ENCODE peak calls at places on chromosomes 7 and 10, in seven cellular contexts. N, S, J, F, Q, U and Z are unnamed samples.

GRCh38 chr7:94286111-94286510 is 108.6 kb upstream of the COL1A2 start:
- DNase-seq in Q (no peak), S (no peak), N (no peak), J (no peak), F (no peak), U (no peak), Z (no peak)

GRCh38 chr7:83150310-83150709 is 12.4 kb downstream of the PCLO start:
- DNase-seq in N (no peak), J (no peak), U (no peak), S (no peak), F (no peak), Q (no peak), Z (no peak)

GRCh38 chr10:15262036-15262713 is 93.7 kb upstream of the NMT2 start:
- DNase-seq in F (no peak), S (peak; percentile 43), U (no peak), N (no peak), J (no peak), Q (peak; percentile 28), Z (no peak)

GRCh38 chr7:24812313-24812945 is 55.2 kb upstream of the GSDME start:
- DNase-seq in N (no peak), S (peak; percentile 67), J (no peak), F (peak; percentile 66), Q (peak; percentile 46), U (peak; percentile 72), Z (no peak)

GRCh38 chr7:27177795-27178320 is 3.7 kb upstream of the HOXA10 start:
- DNase-seq in U (no peak), Q (no peak), S (no peak), F (no peak), N (no peak), J (no peak), Z (no peak)

GRCh38 chr10:131979821-131980270 is 1.9 kb downstream of the BNIP3 start:
- DNase-seq in N (no peak), F (peak; percentile 26), S (peak; percentile 56), J (no peak), Q (peak; percentile 51), U (no peak), Z (no peak)

GRCh38 chr10:14560794-14561765 is 213.6 kb downstream of the FAM107B start:
- DNase-seq in S (no peak), N (no peak), Q (no peak), F (no peak), U (no peak), J (no peak), Z (no peak)

GRCh38 chr10:83562381-83562780 is 576.9 kb upstream of the GHITM start:
- DNase-seq in S (no peak), N (no peak), U (no peak), Q (no peak), J (no peak), F (no peak), Z (no peak)

GRCh38 chr7:139811106-139811505 is 18.0 kb upstream of the TBXAS1 start:
- DNase-seq in S (no peak), U (no peak), N (no peak), Q (no peak), J (no peak), F (no peak), Z (no peak)

GRCh38 chr7:91771394-91771793 is 109.1 kb downstream of the MTERF1 start:
- DNase-seq in Q (no peak), N (no peak), F (no peak), U (no peak), S (no peak), J (no peak), Z (no peak)

GRCh38 chr10:58436071-58436470 is 50.9 kb downstream of the TFAM start:
- DNase-seq in F (no peak), J (no peak), S (no peak), U (no peak), Q (no peak), N (no peak), Z (no peak)

GRCh38 chr10:71911296-71911954 is 52.8 kb upstream of the CHST3 start:
- DNase-seq in Q (no peak), F (no peak), S (no peak), U (no peak), J (no peak), N (no peak), Z (no peak)

GRCh38 chr10:48363617-48364355 is 57.3 kb downstream of the MAPK8 start:
- DNase-seq in S (peak; percentile 30), F (peak; percentile 54), U (no peak), J (peak; percentile 51), Q (peak; percentile 70), N (no peak), Z (peak; percentile 3)

GRCh38 chr7:110962826-110963225 is 128.1 kb upstream of the LRRN3 start:
- DNase-seq in S (no peak), Q (no peak), F (no peak), N (no peak), U (no peak), J (no peak), Z (no peak)

GRCh38 chr7:134502463-134502862 is 24.9 kb upstream of the AKR1B10 start:
- DNase-seq in Q (no peak), F (no peak), S (no peak), U (no peak), J (no peak), N (no peak), Z (no peak)

GRCh38 chr7:107078517-107078966 is 34.0 kb downstream of the PRKAR2B start:
- DNase-seq in N (no peak), Q (no peak), S (peak; percentile 53), J (no peak), F (peak; percentile 49), U (no peak), Z (no peak)

GRCh38 chr7:115297651-115298050 is 375.8 kb downstream of the MDFIC start:
- DNase-seq in U (no peak), J (no peak), S (no peak), F (no peak), N (no peak), Q (no peak), Z (no peak)

GRCh38 chr10:62096534-62096933 is 172.1 kb downstream of the RTKN2 start:
- DNase-seq in S (no peak), N (no peak), F (no peak), Q (no peak), J (no peak), U (no peak), Z (no peak)

GRCh38 chr10:33982995-33983394 is 648.5 kb upstream of the NRP1 start:
- DNase-seq in Q (no peak), N (no peak), J (no peak), F (no peak), S (no peak), U (no peak), Z (no peak)

GRCh38 chr10:43047288-43047970 is 29.4 kb upstream of the RET start:
- DNase-seq in U (no peak), F (no peak), N (no peak), S (peak; percentile 32), J (no peak), Q (no peak), Z (no peak)

GRCh38 chr7:13047061-13047460 is 359.6 kb downstream of the ARL4A start:
- DNase-seq in N (no peak), J (no peak), Q (no peak), U (no peak), S (no peak), F (no peak), Z (no peak)

GRCh38 chr10:99912057-99912456 is 97.7 kb downstream of the DNMBP start:
- DNase-seq in F (no peak), Q (no peak), J (no peak), S (no peak), N (no peak), U (no peak), Z (no peak)

GRCh38 chr10:116691079-116691398 is 51.3 kb downstream of the HSPA12A start:
- DNase-seq in N (no peak), F (no peak), S (no peak), J (no peak), U (no peak), Q (no peak), Z (no peak)

GRCh38 chr10:106971411-106971831 is 193.1 kb downstream of the SORCS1 start:
- DNase-seq in Q (no peak), U (no peak), F (no peak), J (no peak), S (no peak), N (no peak), Z (no peak)

GRCh38 chr7:105794741-105795729 is 81.4 kb downstream of the ATXN7L1 start:
- DNase-seq in Q (no peak), S (no peak), U (no peak), N (no peak), F (no peak), J (no peak), Z (no peak)

DNA sequence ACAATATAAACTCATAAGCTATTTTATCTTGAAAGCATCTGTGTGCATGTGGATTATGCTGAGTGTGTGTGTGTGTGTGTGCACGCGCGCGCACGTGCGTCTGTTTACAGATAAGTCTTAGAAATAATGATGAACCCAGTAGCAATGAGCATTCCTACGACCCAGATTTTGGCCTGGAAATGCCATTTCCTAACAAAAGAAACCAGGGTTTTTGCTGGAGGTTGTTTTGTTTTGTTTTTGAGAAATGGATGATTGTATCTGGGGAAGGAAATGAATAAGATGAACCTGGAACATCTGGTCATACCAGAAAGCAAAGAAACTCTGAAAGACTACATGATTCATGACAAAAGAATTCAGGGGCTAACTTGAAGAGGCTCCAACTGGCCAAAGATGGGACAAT is 22.1 kb upstream of the LMOD2 start:
- DNase-seq in S (peak; percentile 27), J (no peak), Q (no peak), U (no peak), F (no peak), N (no peak), Z (no peak)
- TF ChIP-seq TAF1 in S (no peak), J (no peak), Q (no peak), U (no peak), F (no peak), N (no peak), Z (no peak)

GRCh38 chr10:130935897-130936550 is 375.5 kb downstream of the TCERG1L start:
- DNase-seq in S (no peak), F (no peak), J (no peak), N (no peak), Q (no peak), U (no peak), Z (no peak)
- TF ChIP-seq TAF1 in S (no peak), F (no peak), J (no peak), N (no peak), Q (no peak), U (no peak), Z (no peak)

GRCh38 chr10:60944159-60944909 is at the start of gene RHOBTB1:
- DNase-seq in Q (peak; percentile 34), F (peak; percentile 73), U (peak; percentile 77), S (peak; percentile 93), J (no peak), N (no peak), Z (peak; percentile 31)
- TF ChIP-seq TAF1 in Q (peak; percentile 31), F (peak; percentile 68), U (peak; percentile 67), S (peak; percentile 50), J (no peak), N (no peak), Z (no peak)

DNA sequence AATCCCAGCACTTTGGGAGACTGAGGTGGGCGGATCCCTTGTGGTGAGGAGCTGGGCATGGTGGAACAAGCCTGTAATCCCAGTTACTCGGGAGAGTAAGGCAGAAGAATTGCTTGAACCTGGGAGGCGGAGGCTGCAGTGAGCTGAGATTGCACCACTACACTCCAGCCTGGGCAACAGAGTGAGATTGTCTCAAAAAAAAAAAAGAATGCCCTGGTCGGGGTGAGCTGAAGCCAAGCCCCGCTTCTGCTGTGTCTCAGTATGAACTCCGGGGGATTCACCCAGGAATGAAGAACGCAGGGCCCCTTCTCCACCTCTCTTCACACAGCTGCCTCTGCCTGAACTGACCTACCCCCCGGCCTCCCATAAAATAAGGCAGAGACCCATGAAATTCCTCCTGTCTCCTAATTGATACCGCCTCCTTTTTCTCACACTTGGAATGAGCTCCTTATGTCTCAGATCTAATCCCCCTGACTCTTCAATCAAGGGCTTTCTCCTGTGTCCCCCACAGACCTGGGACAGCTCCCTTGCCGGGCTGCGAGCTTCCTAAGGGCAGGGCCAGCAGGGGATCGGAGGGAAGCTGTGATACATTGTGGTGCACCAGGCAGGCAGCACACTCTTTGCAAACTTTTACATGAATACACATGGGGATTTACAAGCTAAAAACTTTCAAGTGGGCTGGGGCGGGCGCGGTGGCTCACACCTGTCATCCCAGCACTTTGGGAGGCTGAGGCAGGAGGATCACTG is 911 bp upstream of the ZP3 start:
- DNase-seq in F (no peak), Q (no peak), J (no peak), N (no peak), S (no peak), U (no peak), Z (no peak)
- TF ChIP-seq TAF1 in F (no peak), Q (no peak), J (no peak), N (no peak), S (no peak), U (no peak), Z (no peak)